ENCODE peak calls at places on chromosomes 11 and 22, in four cellular contexts. C is stimulated activated CD8-positive, alpha-beta memory T cell treated with anti-CD3 and anti-CD28 coated beads, Interleukin-2, amount 100 ng/mL, for 48 hours; W is head of caudate nucleus; X is NCI-H748 treated with DMSO at 0.1 percent for 48 hours. A is an unnamed sample.

GRCh38 chr11:20131744-20132666 is 28.3 kb downstream of the DBX1 start:
- DNase-seq in C (peak; percentile 42), W (peak; percentile 68), X (no peak), A (no peak)

GRCh38 chr22:20117656-20118571 is 888 bp upstream of the TRMT2A start:
- DNase-seq in C (peak; percentile 72), W (peak; percentile 33), X (no peak), A (no peak)

GRCh38 chr11:61018059-61018458 is 46.6 kb downstream of the CD6 start:
- DNase-seq in C (no peak), W (no peak), X (no peak), A (no peak)

GRCh38 chr11:36566407-36567053 is 1.3 kb upstream of the RAG1 start:
- DNase-seq in C (no peak), W (no peak), X (no peak), A (no peak)

GRCh38 chr11:23123766-23124165 is 263.5 kb upstream of the CCDC179 start:
- DNase-seq in C (no peak), W (no peak), X (no peak), A (no peak)

GRCh38 chr11:14275081-14275480 is 83.9 kb downstream of the RRAS2 start:
- DNase-seq in C (no peak), W (no peak), X (no peak), A (no peak)

GRCh38 chr11:57555393-57555792 is 12.1 kb downstream of the UBE2L6 start:
- DNase-seq in C (no peak), W (no peak), X (no peak), A (no peak)

GRCh38 chr22:47000256-47000655 is 237.8 kb downstream of the TBC1D22A start:
- DNase-seq in C (no peak), W (no peak), X (no peak), A (no peak)

GRCh38 chr22:45007247-45007945 is 2.4 kb downstream of the PHF21B start:
- DNase-seq in C (no peak), W (peak; percentile 52), X (peak; percentile 47), A (no peak)

GRCh38 chr11:45663486-45664375 is 1.7 kb downstream of the CHST1 start:
- DNase-seq in C (no peak), W (no peak), X (no peak), A (no peak)

GRCh38 chr11:72781063-72781312 is 12.9 kb downstream of the STARD10 start:
- DNase-seq in C (no peak), W (no peak), X (no peak), A (no peak)

GRCh38 chr22:23984430-23984829 is 4.5 kb downstream of the GSTT2 start:
- DNase-seq in C (no peak), W (peak; percentile 66), X (no peak), A (no peak)

GRCh38 chr11:116963813-116964212 is 126.4 kb upstream of the APOA1 start:
- DNase-seq in C (no peak), W (no peak), X (no peak), A (no peak)

GRCh38 chr22:42171417-42171816 is 40.8 kb upstream of the CYP2D6 start:
- DNase-seq in C (no peak), W (no peak), X (no peak), A (no peak)

GRCh38 chr11:81007046-81007445 is 1566.2 kb upstream of the TENM4 start:
- DNase-seq in C (no peak), W (no peak), X (no peak), A (no peak)

GRCh38 chr11:75262961-75263852 is 22.6 kb downstream of the TPBGL start:
- DNase-seq in C (no peak), W (no peak), X (no peak), A (no peak)

GRCh38 chr22:48643066-48643731 is 1184.5 kb downstream of the BRD1 start:
- DNase-seq in C (no peak), W (no peak), X (no peak), A (no peak)